ENCODE peak calls at places on chromosomes 4 and X, in nine cellular contexts. H is cardiac muscle cell; C is left lung; Z is HCT116; A is colonic mucosa; X is mucosa of descending colon; E is body of pancreas; I is IMR-90; P is CD8-positive, alpha-beta memory T cell. B is an unnamed sample. For H3K36me3 and H3K4me1, the result is how much of the 10 kb centered on the place peaks cover.

GRCh38 chrX:145003443-145003842 is 243.9 kb upstream of the SPANXN1 start:
- DNase-seq in H (no peak), C (no peak), Z (no peak), A (no peak), X (no peak), E (no peak), I (no peak), P (no peak), B (no peak)

GRCh38 chr4:168656055-168656660 is 159.3 kb downstream of the PALLD start:
- DNase-seq in H (peak), C (no peak), Z (no peak), A (no peak), X (no peak), E (no peak), I (peak), P (no peak), B (no peak)

GRCh38 chr4:5824635-5825034 is 68.3 kb downstream of the CRMP1 start:
- DNase-seq in H (peak), C (no peak), Z (peak), A (no peak), X (no peak), E (no peak), I (peak), P (peak), B (peak)

GRCh38 chrX:46251755-46252154 is 293.5 kb downstream of the ZNF674 start:
- DNase-seq in H (peak), C (no peak), Z (no peak), A (no peak), X (no peak), E (no peak), I (peak), P (no peak), B (peak)

GRCh38 chr4:30757357-30757756 is 37.2 kb downstream of the PCDH7 start:
- DNase-seq in H (peak), C (no peak), Z (peak), A (no peak), X (no peak), E (no peak), I (peak), P (no peak), B (no peak)

GRCh38 chrX:25600776-25601175 is 537.4 kb upstream of the MAGEB18 start:
- DNase-seq in H (peak), C (no peak), Z (no peak), A (no peak), X (no peak), E (no peak), I (peak), P (no peak), B (no peak)

GRCh38 chr4:180565856-180566431 is 1677.3 kb upstream of the TENM3 start:
- DNase-seq in H (no peak), C (no peak), Z (no peak), A (no peak), X (no peak), E (no peak), I (no peak), P (no peak), B (no peak)

GRCh38 chr4:137125011-137125410 is 407.3 kb downstream of the PCDH18 start:
- DNase-seq in H (peak), C (no peak), Z (peak), A (peak), X (no peak), E (peak), I (peak), P (no peak), B (no peak)

GRCh38 chrX:51053741-51054140 is 143.2 kb downstream of the BMP15 start:
- DNase-seq in H (no peak), C (no peak), Z (no peak), A (no peak), X (no peak), E (no peak), I (no peak), P (no peak), B (no peak)

GRCh38 chr4:76948441-76949292 is 885 bp upstream of the SEPTIN11 start:
- DNase-seq in H (peak), C (peak), Z (peak), A (peak), X (peak), E (peak), I (peak), P (peak), B (peak)

GRCh38 chr4:144754562-144755410 is 108.8 kb downstream of the HHIP start:
- DNase-seq in H (peak), C (no peak), Z (peak), A (no peak), X (no peak), E (no peak), I (peak), P (no peak), B (no peak)

GRCh38 chr4:182548156-182548555 is 305.0 kb downstream of the TENM3 start:
- DNase-seq in H (no peak), C (no peak), Z (no peak), A (no peak), X (no peak), E (no peak), I (peak), P (no peak), B (no peak)

GRCh38 chr4:112099701-112100289 is 45.5 kb upstream of the FAM241A start:
- DNase-seq in H (peak), C (no peak), Z (peak), A (no peak), X (no peak), E (no peak), I (peak), P (no peak), B (peak)

GRCh38 chr4:82851902-82852750 is 38.8 kb downstream of the SEC31A start:
- DNase-seq in H (peak), C (no peak), Z (peak), A (no peak), X (no peak), E (no peak), I (peak), P (no peak), B (peak)

GRCh38 chrX:15336023-15336413 is 695 bp upstream of the PIGA start:
- DNase-seq in H (peak), C (peak), Z (no peak), A (no peak), X (no peak), E (peak), I (peak), P (peak), B (no peak)

GRCh38 chrX:41386222-41386990 is 52.4 kb downstream of the DDX3X start:
- DNase-seq in H (peak), C (no peak), Z (no peak), A (no peak), X (no peak), E (no peak), I (peak), P (no peak), B (no peak)

GRCh38 chr4:41257901-41258300 is 1.2 kb downstream of the UCHL1 start:
- DNase-seq in H (no peak), C (no peak), Z (no peak), A (no peak), X (no peak), E (no peak), I (no peak), P (no peak), B (no peak)

GRCh38 chrX:15328821-15329220 is 6.5 kb downstream of the PIGA start:
- DNase-seq in H (no peak), C (no peak), Z (no peak), A (no peak), X (no peak), E (no peak), I (no peak), P (no peak), B (no peak)

GRCh38 chr4:26061248-26061986 is 147.4 kb downstream of the SMIM20 start:
- DNase-seq in H (peak), C (no peak), Z (peak), A (no peak), X (no peak), E (no peak), I (peak), P (no peak), B (peak)

DNA sequence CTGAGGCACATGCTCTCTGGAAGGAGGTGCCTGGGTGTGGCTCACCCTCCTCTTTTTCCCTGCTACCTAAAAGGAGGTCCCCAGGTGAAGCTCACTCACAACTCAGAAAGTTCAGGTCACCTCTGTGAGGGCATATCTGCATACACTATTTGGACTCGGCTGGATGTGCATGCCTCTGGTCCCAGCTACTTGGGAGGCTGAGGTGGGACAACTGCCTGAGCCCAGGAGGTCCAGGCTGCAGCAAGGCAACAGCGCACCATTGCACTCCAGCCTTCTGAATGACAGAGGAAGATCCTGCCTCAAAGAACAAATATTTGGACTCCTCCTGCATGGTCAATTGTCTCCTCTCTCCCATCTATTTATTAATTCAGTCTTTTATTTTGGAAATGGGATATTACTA is 46.4 kb downstream of the CPLX1 start:
- DNase-seq in H (no peak), C (no peak), Z (no peak), A (no peak), X (no peak), E (no peak), I (no peak), P (no peak), B (no peak)
- H3K36me3 ChIP-seq in H (under half), C (half or more), Z (under half), A (under half), X (under half), E (under half), I (under half), P (under half), B (under half)

GRCh38 chr4:87973283-87974169 is 2.0 kb upstream of the SPP1 start:
- DNase-seq in H (peak), C (no peak), Z (peak), A (peak), X (no peak), E (peak), I (peak), P (peak), B (peak)

GRCh38 chr4:87978656-87979055 is 3.1 kb downstream of the SPP1 start:
- DNase-seq in H (no peak), C (no peak), Z (no peak), A (no peak), X (no peak), E (no peak), I (peak), P (no peak), B (no peak)

GRCh38 chr4:87974856-87975462 is 555 bp upstream of the SPP1 start:
- DNase-seq in H (no peak), C (no peak), Z (no peak), A (no peak), X (no peak), E (peak), I (peak), P (no peak), B (no peak)

GRCh38 chr4:87977521-87978278 is 2.2 kb downstream of the SPP1 start:
- DNase-seq in H (no peak), C (no peak), Z (no peak), A (no peak), X (no peak), E (no peak), I (no peak), P (no peak), B (no peak)

DNA sequence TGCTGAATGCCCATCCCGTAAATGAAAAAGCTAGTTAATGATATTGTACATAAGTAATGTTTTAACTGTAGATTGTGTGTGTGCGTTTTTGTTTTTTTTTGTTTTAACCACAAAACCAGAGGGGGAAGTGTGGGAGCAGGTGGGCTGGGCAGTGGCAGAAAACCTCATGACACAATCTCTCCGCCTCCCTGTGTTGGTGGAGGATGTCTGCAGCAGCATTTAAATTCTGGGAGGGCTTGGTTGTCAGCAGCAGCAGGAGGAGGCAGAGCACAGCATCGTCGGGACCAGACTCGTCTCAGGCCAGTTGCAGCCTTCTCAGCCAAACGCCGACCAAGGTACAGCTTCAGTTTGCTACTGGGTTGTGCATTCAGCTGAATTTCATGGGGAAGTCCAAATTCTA is at the start of gene SPP1:
- DNase-seq in H (peak), C (no peak), Z (no peak), A (no peak), X (no peak), E (no peak), I (peak), P (no peak), B (no peak)
- H3K4me3 ChIP-seq in H (no peak), C (no peak), Z (peak), A (no peak), X (no peak), E (no peak), I (no peak), P (no peak), B (no peak)

GRCh38 chrX:65920620-65921019 is 119.3 kb downstream of the VSIG4 start:
- DNase-seq in H (no peak), C (no peak), Z (no peak), A (no peak), X (no peak), E (no peak), I (no peak), P (no peak), B (no peak)
- H3K4me1 ChIP-seq in H (under half), C (under half), Z (under half), A (under half), X (under half), E (under half), I (under half), P (under half), B (under half)

GRCh38 chr4:51872283-51872997 is 29.5 kb downstream of the DCUN1D4 start:
- DNase-seq in H (no peak), C (no peak), Z (no peak), A (no peak), X (no peak), E (no peak), I (no peak), P (no peak), B (no peak)

GRCh38 chr4:51880016-51880915 is 37.3 kb downstream of the DCUN1D4 start:
- DNase-seq in H (no peak), C (no peak), Z (no peak), A (no peak), X (no peak), E (no peak), I (peak), P (no peak), B (no peak)

GRCh38 chr4:51870441-51871188 is 27.7 kb downstream of the DCUN1D4 start:
- DNase-seq in H (no peak), C (no peak), Z (no peak), A (no peak), X (no peak), E (no peak), I (peak), P (no peak), B (no peak)

GRCh38 chr4:51874551-51874950 is 31.6 kb downstream of the DCUN1D4 start:
- DNase-seq in H (no peak), C (no peak), Z (no peak), A (no peak), X (no peak), E (no peak), I (no peak), P (no peak), B (no peak)
- H3K36me3 ChIP-seq in H (under half), C (half or more), Z (under half), A (under half), X (under half), E (under half), I (under half), P (under half), B (under half)

DNA sequence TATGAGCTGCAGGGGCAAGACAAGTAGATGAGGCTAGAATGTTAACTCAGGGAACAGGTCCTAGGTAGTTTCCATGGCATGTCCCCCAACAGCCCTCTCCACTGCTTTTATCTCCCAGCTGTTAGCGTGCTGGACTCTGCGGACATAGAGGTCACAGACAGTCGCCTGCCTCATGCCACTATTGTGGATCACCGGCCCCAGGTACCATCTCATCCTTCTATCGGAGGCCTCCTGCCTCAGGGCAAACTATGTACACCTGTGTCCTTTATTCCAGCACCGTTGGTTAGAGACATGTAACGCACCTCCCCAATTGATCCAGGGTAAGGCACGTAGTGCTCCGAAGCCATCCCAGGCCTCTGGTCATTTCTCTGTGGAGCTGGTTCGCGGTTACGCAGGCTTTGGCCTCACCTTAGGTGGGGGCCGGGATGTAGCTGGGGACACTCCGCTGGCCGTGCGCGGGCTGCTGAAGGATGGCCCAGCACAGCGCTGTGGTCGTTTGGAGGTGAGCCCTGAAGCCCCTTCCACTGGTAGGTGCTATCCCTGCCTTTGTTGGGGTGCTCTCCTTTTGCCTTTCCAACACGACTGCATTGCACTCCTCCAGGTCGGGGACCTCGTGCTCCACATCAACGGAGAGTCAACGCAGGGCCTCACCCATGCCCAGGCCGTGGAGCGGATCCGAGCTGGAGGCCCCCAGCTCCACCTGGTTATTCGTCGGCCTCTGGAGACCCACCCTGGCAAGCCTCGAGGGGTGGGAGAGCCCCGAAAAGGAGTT is 2.2 kb downstream of the MAGIX start:
- DNase-seq in H (no peak), C (no peak), Z (no peak), A (no peak), X (peak), E (no peak), I (no peak), P (no peak), B (no peak)
- H3K4me3 ChIP-seq in H (no peak), C (no peak), Z (no peak), A (no peak), X (no peak), E (no peak), I (no peak), P (no peak), B (no peak)

GRCh38 chr4:152462047-152462446 is 73.8 kb downstream of the FBXW7 start:
- DNase-seq in H (peak), C (no peak), Z (no peak), A (no peak), X (no peak), E (no peak), I (no peak), P (no peak), B (no peak)
- H3K4me1 ChIP-seq in H (under half), C (half or more), Z (under half), A (under half), X (under half), E (under half), I (under half), P (under half), B (under half)

GRCh38 chr4:153594208-153594607 is 89.9 kb upstream of the TLR2 start:
- DNase-seq in H (peak), C (no peak), Z (no peak), A (no peak), X (no peak), E (no peak), I (peak), P (no peak), B (no peak)

GRCh38 chr4:153591441-153591840 is 92.6 kb upstream of the TLR2 start:
- DNase-seq in H (no peak), C (no peak), Z (no peak), A (no peak), X (no peak), E (no peak), I (no peak), P (no peak), B (no peak)

GRCh38 chr4:153589703-153590595 is 94.1 kb upstream of the TLR2 start:
- DNase-seq in H (peak), C (no peak), Z (no peak), A (no peak), X (no peak), E (no peak), I (no peak), P (no peak), B (no peak)

GRCh38 chr4:153593166-153593565 is 90.9 kb upstream of the TLR2 start:
- DNase-seq in H (no peak), C (no peak), Z (no peak), A (no peak), X (no peak), E (no peak), I (no peak), P (no peak), B (no peak)

DNA sequence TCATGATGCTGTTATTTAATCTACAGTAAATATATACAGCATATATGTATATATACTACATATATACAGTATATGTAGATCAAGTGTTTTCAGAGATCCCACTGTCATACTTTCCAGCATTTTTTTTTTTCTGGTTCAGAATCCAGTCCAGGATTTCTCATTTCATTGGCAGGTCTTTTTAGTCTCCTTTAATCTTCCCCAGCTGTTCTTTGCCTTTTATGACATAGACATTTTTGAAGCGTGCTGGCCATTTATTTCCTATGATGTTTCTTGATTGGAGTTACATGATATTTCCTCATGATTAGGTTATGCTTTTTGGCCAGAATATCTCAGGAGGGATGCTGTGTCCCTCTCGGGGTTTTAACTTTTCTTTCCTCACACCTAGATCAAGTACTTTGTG is 92.0 kb upstream of the TLR2 start:
- DNase-seq in H (no peak), C (no peak), Z (no peak), A (no peak), X (no peak), E (no peak), I (no peak), P (no peak), B (no peak)
- H3K36me3 ChIP-seq in H (under half), C (half or more), Z (under half), A (under half), X (under half), E (under half), I (under half), P (half or more), B (under half)

GRCh38 chrX:3960952-3961351 is 247.5 kb upstream of the PRKX start:
- DNase-seq in H (no peak), C (no peak), Z (no peak), A (no peak), X (no peak), E (no peak), I (no peak), P (no peak), B (no peak)

GRCh38 chrX:3963980-3964379 is 250.5 kb upstream of the PRKX start:
- DNase-seq in H (no peak), C (no peak), Z (no peak), A (no peak), X (no peak), E (no peak), I (no peak), P (no peak), B (no peak)

GRCh38 chrX:3962511-3963350 is 249.3 kb upstream of the PRKX start:
- DNase-seq in H (peak), C (no peak), Z (no peak), A (no peak), X (no peak), E (peak), I (peak), P (no peak), B (peak)
- H3K4me3 ChIP-seq in H (peak), C (no peak), Z (no peak), A (no peak), X (no peak), E (no peak), I (no peak), P (no peak), B (no peak)